ENCODE peak calls at places on chromosomes 12 and 14, in six cellular contexts. Z is IMR-90, I is stomach, H is uterus, P is OCI-LY7, F is epithelial cell of esophagus. D is an unnamed sample.

GRCh38 chr12:556498-556897 is 96.8 kb downstream of the B4GALNT3 start:
- DNase-seq in H (no peak), F (no peak), I (no peak), P (no peak), Z (no peak), D (no peak)

GRCh38 chr12:79973774-79974173 is 38.9 kb upstream of the PPP1R12A start:
- DNase-seq in H (no peak), F (no peak), I (no peak), P (no peak), Z (no peak), D (no peak)

GRCh38 chr12:124675881-124676688 is 108.7 kb upstream of the NCOR2 start:
- DNase-seq in I (no peak), P (no peak), Z (peak; percentile 71), F (no peak), H (no peak), D (no peak)

GRCh38 chr12:78684419-78684818 is 180.2 kb upstream of the SYT1 start:
- DNase-seq in H (no peak), Z (no peak), F (no peak), I (no peak), P (no peak), D (no peak)

GRCh38 chr14:52299692-52300278 is 14.3 kb upstream of the PTGER2 start:
- DNase-seq in I (no peak), Z (peak; percentile 71), F (peak; percentile 50), P (peak; percentile 57), H (no peak), D (peak; percentile 50)

GRCh38 chr14:70585221-70585620 is 15.2 kb downstream of the MED6 start:
- DNase-seq in P (no peak), H (no peak), Z (peak; percentile 7), I (no peak), F (peak; percentile 18), D (no peak)

GRCh38 chr12:123180171-123180570 is 29.3 kb upstream of the PITPNM2 start:
- DNase-seq in Z (no peak), F (no peak), H (no peak), P (no peak), I (no peak), D (no peak)

GRCh38 chr14:97802974-97803373 is 1005.8 kb downstream of the VRK1 start:
- DNase-seq in H (no peak), Z (no peak), F (no peak), P (no peak), I (no peak), D (no peak)

GRCh38 chr12:128727461-128727860 is 96.3 kb downstream of the SLC15A4 start:
- DNase-seq in P (no peak), Z (no peak), I (no peak), F (no peak), H (no peak), D (no peak)

GRCh38 chr12:12442548-12443071 is 85.7 kb downstream of the BORCS5 start:
- DNase-seq in F (peak; percentile 70), I (no peak), P (no peak), H (no peak), Z (peak; percentile 80), D (peak; percentile 73)

GRCh38 chr14:60092516-60092915 is 793 bp downstream of the PCNX4 start:
- DNase-seq in F (peak; percentile 29), I (no peak), P (peak; percentile 63), Z (peak; percentile 41), H (peak; percentile 29), D (peak; percentile 24)

GRCh38 chr14:77488558-77488957 is 10.1 kb downstream of the ISM2 start:
- DNase-seq in H (no peak), I (no peak), P (no peak), Z (no peak), F (no peak), D (no peak)

GRCh38 chr14:89365071-89365801 is 51.8 kb downstream of the FOXN3 start:
- DNase-seq in I (peak; percentile 31), Z (peak; percentile 59), P (peak; percentile 82), H (peak; percentile 34), F (no peak), D (no peak)

GRCh38 chr14:101578489-101578888 is 17.2 kb downstream of the DIO3 start:
- DNase-seq in F (no peak), I (no peak), H (no peak), Z (no peak), P (no peak), D (no peak)

GRCh38 chr12:52754135-52754534 is 23.0 kb downstream of the KRT76 start:
- DNase-seq in H (no peak), P (no peak), F (no peak), I (no peak), Z (no peak), D (no peak)

GRCh38 chr14:69318241-69318640 is 58.3 kb downstream of the GALNT16 start:
- DNase-seq in H (peak; percentile 2), F (no peak), Z (peak; percentile 26), I (no peak), P (peak; percentile 78), D (no peak)

GRCh38 chr12:105705765-105706164 is 375.3 kb downstream of the C12orf75 start:
- DNase-seq in H (peak; percentile 73), I (peak; percentile 41), Z (peak; percentile 67), P (peak; percentile 29), F (peak; percentile 69), D (peak; percentile 58)

GRCh38 chr12:116539361-116539771 is 19.8 kb upstream of the MAP1LC3B2 start:
- DNase-seq in Z (peak; percentile 73), F (peak; percentile 66), P (no peak), H (no peak), I (no peak), D (peak; percentile 67)

GRCh38 chr14:69259531-69260245 is at the start of gene GALNT16:
- DNase-seq in Z (peak; percentile 12), H (no peak), P (no peak), I (peak; percentile 38), F (peak; percentile 22), D (no peak)

GRCh38 chr14:25400607-25401206 is 350.8 kb upstream of the STXBP6 start:
- DNase-seq in F (peak; percentile 61), I (peak; percentile 57), H (no peak), P (peak; percentile 54), Z (peak; percentile 29), D (peak; percentile 46)

GRCh38 chr12:25121916-25122315 is 73.0 kb downstream of the DNAI7 start:
- DNase-seq in F (no peak), Z (peak; percentile 55), P (no peak), I (no peak), H (no peak), D (no peak)

GRCh38 chr14:43204816-43205215 is 1302.3 kb downstream of the FSCB start:
- DNase-seq in I (no peak), H (no peak), P (no peak), Z (no peak), F (no peak), D (no peak)

GRCh38 chr12:131114331-131114730 is 160.6 kb downstream of the ADGRD1 start:
- DNase-seq in I (no peak), P (no peak), Z (no peak), F (no peak), H (no peak), D (no peak)

GRCh38 chr14:34322940-34323418 is 139.1 kb downstream of the SPTSSA start:
- DNase-seq in H (peak; percentile 31), F (peak; percentile 76), I (peak; percentile 59), Z (peak; percentile 46), P (peak; percentile 69), D (peak; percentile 35)

GRCh38 chr14:90574640-90575131 is 177.9 kb downstream of the CALM1 start:
- DNase-seq in P (no peak), Z (no peak), H (no peak), F (no peak), I (no peak), D (no peak)

GRCh38 chr14:104769324-104770071 is 16.6 kb downstream of the SIVA1 start:
- DNase-seq in H (no peak), Z (no peak), P (no peak), F (no peak), I (no peak), D (no peak)

DNA sequence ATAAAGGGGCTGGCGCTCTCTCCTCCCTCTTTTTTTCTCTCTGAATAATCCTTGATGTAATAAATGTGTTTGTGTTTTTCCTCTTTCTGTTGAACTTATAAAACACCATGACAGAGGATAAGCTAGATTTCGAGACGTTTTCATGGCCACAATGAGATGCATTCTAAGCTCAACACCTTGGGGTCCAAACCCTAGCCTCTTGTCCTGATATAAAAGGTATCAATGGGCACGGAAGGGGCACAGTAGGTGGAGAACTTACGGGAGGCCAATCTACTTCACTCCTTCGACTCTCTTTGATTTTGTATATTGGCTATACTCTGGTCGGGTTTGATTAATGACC is 6.0 kb upstream of the ALX1 start:
- DNase-seq in P (no peak), F (no peak), H (no peak), Z (no peak), I (no peak), D (no peak)
- H3K4me3 ChIP-seq in P (no peak overlapping the region), F (no peak overlapping the region), H (no peak overlapping the region), Z (no peak overlapping the region), I (no peak overlapping the region), D (no peak overlapping the region)

DNA sequence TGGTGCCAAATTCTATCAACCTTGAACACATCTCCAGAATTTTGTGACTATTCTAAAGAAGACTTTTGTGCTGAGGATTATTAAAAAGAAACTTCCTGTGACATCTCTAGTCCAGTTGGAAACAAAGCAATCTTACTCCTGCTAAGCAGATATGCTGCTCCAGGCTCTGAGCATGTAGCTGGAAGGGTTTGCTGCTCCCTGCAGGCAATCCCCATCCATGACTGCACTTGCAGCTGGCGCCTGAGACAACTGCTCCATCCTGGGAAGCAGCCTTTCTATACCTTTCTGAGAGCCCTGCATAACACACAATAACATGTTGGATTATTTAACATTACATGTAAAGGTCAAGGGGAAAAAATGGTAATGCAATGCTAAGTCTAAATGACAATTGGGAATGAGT is 105.1 kb downstream of the NDUFA12 start:
- DNase-seq in Z (no peak), F (peak; percentile 17), H (no peak), I (no peak), P (no peak), D (peak; percentile 8)
- TF ChIP-seq CTCF in Z (no peak), F (peak; percentile 35), H (no peak), I (no peak), P (peak; percentile 45), D (peak; percentile 24)

DNA sequence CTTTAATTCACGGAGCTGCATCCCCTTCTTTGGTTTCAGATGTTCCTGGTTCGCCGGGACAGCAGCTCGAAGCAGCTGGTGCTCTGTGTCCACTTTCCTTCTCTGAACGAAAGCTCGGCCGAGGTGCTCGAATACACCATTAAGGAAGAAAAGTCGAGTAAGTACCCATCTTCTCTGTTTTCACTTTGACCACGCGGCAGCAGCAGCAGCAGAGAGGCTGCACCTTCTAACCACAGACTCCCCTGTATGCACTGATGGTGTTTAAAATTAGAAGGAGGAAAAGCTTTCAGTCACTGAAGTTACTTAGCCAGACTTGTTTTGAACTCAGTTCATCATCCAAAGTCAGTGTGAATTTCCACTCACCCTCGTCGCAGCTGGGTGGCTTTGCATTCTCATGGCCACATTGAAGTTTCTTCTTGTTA is 63.8 kb downstream of the RIN3 start:
- DNase-seq in F (no peak), H (no peak), I (no peak), P (no peak), Z (no peak), D (no peak)
- H3K4me3 ChIP-seq in F (no peak overlapping the region), H (no peak overlapping the region), I (no peak overlapping the region), P (no peak overlapping the region), Z (no peak overlapping the region), D (no peak overlapping the region)

GRCh38 chr12:99824900-99825562 is 159.7 kb downstream of the ANKS1B start:
- DNase-seq in F (no peak), P (no peak), Z (no peak), H (no peak), I (no peak), D (no peak)

DNA sequence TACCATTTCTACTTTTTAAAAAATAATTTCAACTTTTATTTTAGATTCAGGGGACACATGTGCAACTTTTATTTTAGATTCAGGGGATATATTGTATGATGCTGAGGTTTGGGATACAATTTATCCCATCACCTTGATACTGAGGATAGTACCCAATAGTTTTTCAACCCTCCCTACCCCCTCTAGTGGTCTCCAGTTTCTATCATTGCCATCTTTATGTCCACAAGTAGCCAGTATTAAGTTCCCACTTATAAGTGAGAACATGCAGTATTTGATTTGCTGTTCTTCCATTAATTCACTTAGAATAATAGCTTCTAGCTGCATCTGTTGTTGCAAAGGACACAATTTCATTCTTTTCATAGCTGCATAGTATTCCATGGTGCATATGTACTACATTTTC is 162.5 kb downstream of the ANKS1B start:
- DNase-seq in I (no peak), Z (no peak), P (no peak), H (no peak), F (no peak), D (no peak)
- TF ChIP-seq CTCF in I (no peak), Z (no peak), P (peak; percentile 27), H (no peak), F (no peak), D (no peak)